ENCODE peak calls at places on chromosome 2, in seven cellular contexts. P is CD8-positive, alpha-beta T cell; C is tibial nerve; D is upper lobe of right lung; M is HCT116; R is Peyer's patch; T is IMR-90. F is an unnamed sample.

GRCh38 chr2:204853905-204854304 is 308.6 kb downstream of the PARD3B start:
- DNase-seq in T (no peak), M (no peak), R (no peak), C (no peak), P (no peak), D (no peak), F (no peak)

GRCh38 chr2:60608679-60609078 is 55.2 kb upstream of the BCL11A start:
- DNase-seq in D (no peak), C (no peak), T (peak; percentile 29), P (no peak), M (no peak), R (no peak), F (no peak)

GRCh38 chr2:164657129-164657528 is 35.8 kb upstream of the GRB14 start:
- DNase-seq in M (no peak), D (no peak), R (no peak), T (peak; percentile 40), C (no peak), P (no peak), F (no peak)

GRCh38 chr2:15967415-15968279 is 27.3 kb downstream of the MYCN start:
- DNase-seq in C (no peak), T (no peak), P (no peak), D (no peak), M (no peak), R (no peak), F (no peak)

GRCh38 chr2:149487189-149487588 is 100.4 kb downstream of the MMADHC start:
- DNase-seq in D (no peak), T (no peak), C (no peak), M (no peak), P (no peak), R (no peak), F (no peak)

GRCh38 chr2:237091779-237092436 is 6.2 kb downstream of the COPS8 start:
- DNase-seq in R (no peak), C (no peak), M (no peak), D (no peak), P (no peak), T (peak; percentile 69), F (no peak)

GRCh38 chr2:61770746-61771145 is 83.1 kb downstream of the FAM161A start:
- DNase-seq in T (peak; percentile 24), R (no peak), P (no peak), M (peak; percentile 40), D (no peak), C (no peak), F (peak; percentile 64)

GRCh38 chr2:30915485-30915884 is 108.2 kb upstream of the CAPN13 start:
- DNase-seq in M (peak; percentile 7), C (no peak), R (no peak), D (peak; percentile 77), T (peak; percentile 0), P (no peak), F (peak; percentile 15)

GRCh38 chr2:113324684-113325160 is 46.0 kb upstream of the PAX8 start:
- DNase-seq in M (peak; percentile 6), C (no peak), R (no peak), P (peak; percentile 16), D (peak; percentile 78), T (peak; percentile 48), F (peak; percentile 72)

GRCh38 chr2:157480182-157480961 is 36.5 kb upstream of the CYTIP start:
- DNase-seq in P (no peak), M (no peak), D (peak; percentile 70), R (no peak), T (peak; percentile 24), C (peak; percentile 19), F (peak; percentile 4)

GRCh38 chr2:222989431-222989830 is 62.6 kb upstream of the KCNE4 start:
- DNase-seq in P (no peak), C (no peak), M (no peak), T (no peak), R (no peak), D (no peak), F (no peak)

GRCh38 chr2:25246558-25247290 is 78.3 kb upstream of the POMC start:
- DNase-seq in C (no peak), R (no peak), T (no peak), D (no peak), P (no peak), M (no peak), F (no peak)

GRCh38 chr2:44130441-44130840 is 38.2 kb upstream of the PPM1B start:
- DNase-seq in T (peak; percentile 73), C (no peak), R (no peak), D (no peak), P (no peak), M (no peak), F (no peak)

GRCh38 chr2:7180641-7181370 is 263.6 kb downstream of the RNF144A start:
- DNase-seq in P (no peak), R (no peak), T (no peak), C (no peak), M (no peak), D (no peak), F (peak; percentile 24)

GRCh38 chr2:156343096-156343939 is 10.8 kb upstream of the NR4A2 start:
- DNase-seq in P (no peak), T (no peak), C (no peak), R (no peak), D (no peak), M (no peak), F (no peak)

GRCh38 chr2:239291505-239292350 is 109.1 kb downstream of the HDAC4 start:
- DNase-seq in D (peak; percentile 50), P (no peak), R (no peak), M (no peak), C (peak; percentile 1), T (no peak), F (peak; percentile 0)

GRCh38 chr2:198883604-198884003 is 574.1 kb downstream of the SATB2 start:
- DNase-seq in T (no peak), M (no peak), P (no peak), C (no peak), D (no peak), R (no peak), F (no peak)

GRCh38 chr2:69735696-69736095 is 6.2 kb upstream of the ANXA4 start:
- DNase-seq in P (no peak), T (no peak), M (no peak), C (no peak), D (no peak), R (no peak), F (peak; percentile 76)

GRCh38 chr2:114259389-114259788 is 183.1 kb upstream of the DPP10 start:
- DNase-seq in D (no peak), P (no peak), R (no peak), C (no peak), M (no peak), T (no peak), F (no peak)

GRCh38 chr2:31945572-31945935 is 65.3 kb downstream of the MEMO1 start:
- DNase-seq in C (no peak), P (no peak), D (no peak), T (peak; percentile 5), M (no peak), R (no peak), F (no peak)

GRCh38 chr2:133498615-133499585 is 69.4 kb downstream of the NCKAP5 start:
- DNase-seq in T (peak; percentile 50), D (no peak), M (no peak), R (no peak), P (no peak), C (no peak), F (no peak)

GRCh38 chr2:179184610-179185009 is 80.0 kb downstream of the SESTD1 start:
- DNase-seq in P (no peak), R (no peak), M (no peak), D (no peak), C (no peak), T (no peak), F (no peak)

GRCh38 chr2:33033524-33034150 is 86.9 kb downstream of the LTBP1 start:
- DNase-seq in D (no peak), R (no peak), C (no peak), T (peak; percentile 66), P (no peak), M (peak; percentile 10), F (no peak)

GRCh38 chr2:135791418-135792190 is 45.4 kb downstream of the LCT start:
- DNase-seq in M (no peak), T (peak; percentile 50), R (no peak), C (no peak), D (no peak), P (no peak), F (no peak)

GRCh38 chr2:135797497-135798274 is 39.3 kb downstream of the LCT start:
- DNase-seq in D (peak; percentile 86), T (peak; percentile 79), R (peak; percentile 67), C (peak; percentile 46), M (peak; percentile 54), P (peak; percentile 63), F (peak; percentile 75)

GRCh38 chr2:135790423-135790822 is 46.6 kb downstream of the LCT start:
- DNase-seq in D (no peak), T (no peak), P (no peak), C (no peak), R (no peak), M (no peak), F (no peak)

GRCh38 chr2:135796606-135797005 is 40.4 kb downstream of the LCT start:
- DNase-seq in R (no peak), T (no peak), D (no peak), M (no peak), C (no peak), P (no peak), F (no peak)

GRCh38 chr2:135792401-135793152 is 44.4 kb downstream of the LCT start:
- DNase-seq in T (no peak), C (no peak), M (no peak), P (no peak), D (no peak), R (no peak), F (no peak)
- H3K4me3 ChIP-seq in T (no peak overlapping the region), C (no peak overlapping the region), M (no peak overlapping the region), P (no peak overlapping the region), D (no peak overlapping the region), R (no peak overlapping the region), F (no peak overlapping the region)

GRCh38 chr2:235010117-235010729 is 58.4 kb downstream of the SH3BP4 start:
- DNase-seq in M (no peak), P (no peak), C (no peak), D (no peak), T (no peak), R (no peak), F (no peak)
- H3K27ac ChIP-seq in M (no peak overlapping the region), P (no peak overlapping the region), C (no peak overlapping the region), D (no peak overlapping the region), T (no peak overlapping the region), R (peak overlapping the region; percentile 69), F (no peak overlapping the region)

GRCh38 chr2:231613655-231614558 is 21.2 kb downstream of the TEX44 start:
- DNase-seq in C (peak; percentile 77), P (peak; percentile 31), T (peak; percentile 80), D (peak; percentile 90), R (peak; percentile 86), M (peak; percentile 76), F (peak; percentile 92)
- TF ChIP-seq CTCF in C (peak; percentile 41), P (no peak), T (peak; percentile 32), D (peak; percentile 46), R (peak; percentile 44), M (no peak), F (no peak)

GRCh38 chr2:122864728-122865127 is 1109.3 kb downstream of the TSN start:
- DNase-seq in R (no peak), T (no peak), D (no peak), C (no peak), P (no peak), M (no peak), F (no peak)

GRCh38 chr2:122863516-122863915 is 1108.1 kb downstream of the TSN start:
- DNase-seq in D (no peak), T (no peak), P (no peak), C (no peak), M (no peak), R (no peak), F (no peak)

GRCh38 chr2:122868626-122869275 is 1113.3 kb downstream of the TSN start:
- DNase-seq in D (no peak), P (no peak), T (no peak), R (no peak), C (no peak), M (no peak), F (no peak)

GRCh38 chr2:122866095-122866494 is 1110.6 kb downstream of the TSN start:
- DNase-seq in D (no peak), P (no peak), T (no peak), R (no peak), M (no peak), C (no peak), F (no peak)
- H3K4me3 ChIP-seq in D (no peak overlapping the region), P (no peak overlapping the region), T (no peak overlapping the region), R (no peak overlapping the region), M (no peak overlapping the region), C (no peak overlapping the region), F (no peak overlapping the region)